ENCODE peak calls at places on chromosomes 16 and 17, in eight cellular contexts. O is breast epithelium; P is activated gamma-delta T cell treated with anti-CD3 and anti-CD28 coated beads, Interleukin-2, amount 50 U/mL, for 16 hours; N is sigmoid colon; G is head of caudate nucleus; Q is stimulated activated CD8-positive, alpha-beta memory T cell treated with anti-CD3 and anti-CD28 coated beads, Interleukin-12 subunit alpha, Interleukin-12 subunit beta, amount 100 ng/mL, for 1 hour; M is activated T-cell treated with anti-CD3 and anti-CD28 coated beads for 48 hours; H is T-helper 2 cell. T is an unnamed sample.

GRCh38 chr16:58032710-58033293 is 7.2 kb downstream of the MMP15 start:
- DNase-seq in O (no peak), P (no peak), N (no peak), G (peak), Q (no peak), M (no peak), H (no peak), T (no peak)

GRCh38 chr17:63431939-63432804 is 13.9 kb downstream of the CYB561 start:
- DNase-seq in O (no peak), P (no peak), N (no peak), G (peak), Q (no peak), M (no peak), H (no peak), T (peak)

GRCh38 chr16:72198021-72198420 is 26.1 kb upstream of the PMFBP1 start:
- DNase-seq in O (no peak), P (no peak), N (peak), G (peak), Q (no peak), M (no peak), H (no peak), T (no peak)

GRCh38 chr16:10592611-10593010 is 12.2 kb upstream of the EMP2 start:
- DNase-seq in O (no peak), P (no peak), N (no peak), G (no peak), Q (no peak), M (no peak), H (no peak), T (no peak)

GRCh38 chr17:2331303-2331702 is 5.0 kb downstream of the TSR1 start:
- DNase-seq in O (no peak), P (no peak), N (no peak), G (no peak), Q (no peak), M (no peak), H (no peak), T (no peak)

GRCh38 chr17:35575759-35576158 is 2.6 kb downstream of the PEX12 start:
- DNase-seq in O (no peak), P (no peak), N (no peak), G (no peak), Q (no peak), M (no peak), H (no peak), T (no peak)

GRCh38 chr17:76586741-76587487 is 1.3 kb upstream of the ST6GALNAC2 start:
- DNase-seq in O (no peak), P (no peak), N (no peak), G (no peak), Q (no peak), M (no peak), H (no peak), T (no peak)

GRCh38 chr16:49472598-49472997 is 99.0 kb downstream of the C16orf78 start:
- DNase-seq in O (no peak), P (no peak), N (peak), G (no peak), Q (no peak), M (no peak), H (no peak), T (no peak)

GRCh38 chr17:58254803-58255202 is 16.4 kb downstream of the LPO start:
- DNase-seq in O (no peak), P (no peak), N (peak), G (no peak), Q (no peak), M (no peak), H (no peak), T (no peak)

GRCh38 chr16:8868272-8869211 is at the start of gene CARHSP1:
- DNase-seq in O (peak), P (peak), N (peak), G (peak), Q (peak), M (peak), H (peak), T (peak)

GRCh38 chr17:55005520-55005919 is 37.0 kb downstream of the STXBP4 start:
- DNase-seq in O (no peak), P (no peak), N (no peak), G (no peak), Q (no peak), M (no peak), H (no peak), T (peak)

GRCh38 chr17:4899341-4900230 is at the start of gene C17orf107:
- DNase-seq in O (peak), P (peak), N (peak), G (peak), Q (peak), M (peak), H (peak), T (no peak)

GRCh38 chr17:83190601-83191387 is 111.4 kb downstream of the METRNL start:
- DNase-seq in O (peak), P (no peak), N (peak), G (peak), Q (no peak), M (no peak), H (no peak), T (no peak)

GRCh38 chr16:2740476-2740875 is 12.0 kb upstream of the SRRM2 start:
- DNase-seq in O (no peak), P (no peak), N (no peak), G (no peak), Q (no peak), M (no peak), H (no peak), T (no peak)

GRCh38 chr17:37147301-37147812 is 198.6 kb downstream of the AATF start:
- DNase-seq in O (no peak), P (no peak), N (no peak), G (no peak), Q (no peak), M (no peak), H (no peak), T (peak)

GRCh38 chr16:83717814-83718213 is 90.0 kb upstream of the HSBP1 start:
- DNase-seq in O (no peak), P (no peak), N (no peak), G (no peak), Q (no peak), M (no peak), H (no peak), T (no peak)

GRCh38 chr17:67458203-67458602 is 81.1 kb downstream of the PITPNC1 start:
- DNase-seq in O (no peak), P (no peak), N (no peak), G (no peak), Q (no peak), M (no peak), H (no peak), T (no peak)

GRCh38 chr16:87801679-87802300 is 36.0 kb upstream of the KLHDC4 start:
- DNase-seq in O (no peak), P (no peak), N (no peak), G (no peak), Q (no peak), M (no peak), H (no peak), T (no peak)

GRCh38 chr16:71986131-71986530 is 14.1 kb downstream of the PKD1L3 start:
- DNase-seq in O (no peak), P (no peak), N (no peak), G (no peak), Q (no peak), M (no peak), H (no peak), T (no peak)

GRCh38 chr17:36464765-36465088 is 21.8 kb upstream of the ZNHIT3 start:
- DNase-seq in O (no peak), P (no peak), N (no peak), G (no peak), Q (no peak), M (no peak), H (no peak), T (no peak)

GRCh38 chr17:51496378-51496777 is 236.0 kb downstream of the UTP18 start:
- DNase-seq in O (no peak), P (no peak), N (no peak), G (no peak), Q (no peak), M (no peak), H (no peak), T (no peak)

GRCh38 chr17:57570740-57571344 is 174.3 kb downstream of the CCDC182 start:
- DNase-seq in O (no peak), P (no peak), N (no peak), G (no peak), Q (no peak), M (no peak), H (no peak), T (no peak)

GRCh38 chr16:68069511-68070248 is 15.5 kb upstream of the NFATC3 start:
- DNase-seq in O (no peak), P (no peak), N (no peak), G (no peak), Q (no peak), M (no peak), H (peak), T (no peak)

GRCh38 chr16:67652578-67653130 is 7.4 kb downstream of the ACD start:
- DNase-seq in O (no peak), P (no peak), N (no peak), G (no peak), Q (no peak), M (no peak), H (no peak), T (no peak)

GRCh38 chr17:71987634-71988033 is 133.2 kb upstream of the SOX9 start:
- DNase-seq in O (no peak), P (no peak), N (no peak), G (no peak), Q (no peak), M (no peak), H (no peak), T (no peak)

GRCh38 chr17:77436058-77436442 is 295.3 kb downstream of the SEC14L1 start:
- DNase-seq in O (no peak), P (no peak), N (no peak), G (no peak), Q (no peak), M (no peak), H (no peak), T (no peak)

GRCh38 chr16:89343501-89344291 is 126.2 kb downstream of the ZNF778 start:
- DNase-seq in O (no peak), P (no peak), N (no peak), G (peak), Q (no peak), M (no peak), H (no peak), T (no peak)

GRCh38 chr17:69358688-69359596 is 32.0 kb upstream of the ABCA5 start:
- DNase-seq in O (no peak), P (no peak), N (no peak), G (no peak), Q (no peak), M (no peak), H (no peak), T (no peak)

GRCh38 chr16:72649254-72649944 is 398.5 kb downstream of the ZFHX3 start:
- DNase-seq in O (no peak), P (no peak), N (no peak), G (no peak), Q (no peak), M (no peak), H (no peak), T (no peak)

GRCh38 chr16:53743149-53743566 is 39.2 kb downstream of the FTO start:
- DNase-seq in O (no peak), P (no peak), N (no peak), G (no peak), Q (no peak), M (no peak), H (no peak), T (no peak)

GRCh38 chr17:72361892-72362291 is 241.1 kb downstream of the SOX9 start:
- DNase-seq in O (no peak), P (no peak), N (no peak), G (no peak), Q (no peak), M (no peak), H (no peak), T (no peak)